ENCODE peak calls at places on chromosomes 5 and 9, in six cellular contexts. S, A, M, F, N and G are unnamed samples.

GRCh38 chr5:172506921-172507320 is 52.6 kb upstream of the SH3PXD2B start:
- DNase-seq in N (no peak), M (no peak), S (no peak), A (no peak), F (no peak), G (no peak)

GRCh38 chr9:136326061-136326776 is 1.1 kb upstream of the GPSM1 start:
- DNase-seq in M (no peak), A (no peak), F (no peak), N (peak), S (peak), G (peak)

GRCh38 chr9:72864327-72864726 is 88.5 kb downstream of the ALDH1A1 start:
- DNase-seq in S (no peak), M (no peak), A (no peak), F (no peak), N (no peak), G (peak)

GRCh38 chr5:123705741-123706140 is 193.8 kb downstream of the CSNK1G3 start:
- DNase-seq in F (no peak), M (no peak), N (peak), S (no peak), A (no peak), G (no peak)

GRCh38 chr5:157989296-157989695 is 130.4 kb upstream of the CLINT1 start:
- DNase-seq in A (no peak), M (no peak), F (no peak), S (no peak), N (no peak), G (no peak)

GRCh38 chr5:36637516-36637915 is 31.1 kb downstream of the SLC1A3 start:
- DNase-seq in N (no peak), F (no peak), S (no peak), A (no peak), M (no peak), G (no peak)

GRCh38 chr9:130111805-130112204 is 58.1 kb downstream of the GPR107 start:
- DNase-seq in M (no peak), S (no peak), F (no peak), A (no peak), N (no peak), G (peak)

GRCh38 chr5:74123928-74124327 is 497.9 kb downstream of the ARHGEF28 start:
- DNase-seq in S (no peak), A (no peak), F (no peak), N (no peak), M (no peak), G (no peak)

GRCh38 chr9:134209731-134210311 is 45.5 kb upstream of the RNU6ATAC start:
- DNase-seq in N (no peak), A (no peak), M (no peak), F (no peak), S (no peak), G (no peak)

GRCh38 chr5:107539163-107539445 is 131.6 kb downstream of the EFNA5 start:
- DNase-seq in S (no peak), N (no peak), F (no peak), A (no peak), M (no peak), G (no peak)

GRCh38 chr9:6944093-6944551 is 186.3 kb downstream of the KDM4C start:
- DNase-seq in S (no peak), N (peak), M (no peak), F (no peak), A (no peak), G (no peak)

GRCh38 chr5:139404484-139404840 is 573 bp upstream of the SPATA24 start:
- DNase-seq in F (no peak), A (no peak), S (no peak), N (no peak), M (peak), G (no peak)

GRCh38 chr9:83182071-83182470 is 119.1 kb upstream of the RASEF start:
- DNase-seq in A (no peak), N (no peak), F (no peak), S (no peak), M (no peak), G (no peak)

GRCh38 chr5:11182441-11183080 is 421.5 kb upstream of the DAP start:
- DNase-seq in S (peak), N (peak), A (no peak), M (no peak), F (peak), G (peak)
- TF ChIP-seq CTCF in S (peak), N (peak), A (no peak), M (peak), F (peak), G (peak)

GRCh38 chr9:85359161-85359560 is 382.6 kb downstream of the AGTPBP1 start:
- DNase-seq in F (no peak), S (no peak), A (no peak), N (no peak), M (no peak), G (no peak)
- TF ChIP-seq CTCF in F (no peak), S (no peak), A (no peak), N (no peak), M (no peak), G (no peak)

GRCh38 chr5:136106351-136106750 is 26.3 kb upstream of the SMAD5 start:
- DNase-seq in M (no peak), A (no peak), S (no peak), N (no peak), F (no peak), G (no peak)

GRCh38 chr5:136109453-136109852 is 23.2 kb upstream of the SMAD5 start:
- DNase-seq in S (no peak), F (no peak), N (no peak), A (no peak), M (no peak), G (no peak)

GRCh38 chr5:136104311-136104975 is 28.2 kb upstream of the SMAD5 start:
- DNase-seq in A (no peak), M (no peak), N (no peak), F (no peak), S (no peak), G (no peak)

GRCh38 chr5:136103118-136103517 is 29.5 kb upstream of the SMAD5 start:
- DNase-seq in F (no peak), N (no peak), A (no peak), S (no peak), M (no peak), G (no peak)

DNA sequence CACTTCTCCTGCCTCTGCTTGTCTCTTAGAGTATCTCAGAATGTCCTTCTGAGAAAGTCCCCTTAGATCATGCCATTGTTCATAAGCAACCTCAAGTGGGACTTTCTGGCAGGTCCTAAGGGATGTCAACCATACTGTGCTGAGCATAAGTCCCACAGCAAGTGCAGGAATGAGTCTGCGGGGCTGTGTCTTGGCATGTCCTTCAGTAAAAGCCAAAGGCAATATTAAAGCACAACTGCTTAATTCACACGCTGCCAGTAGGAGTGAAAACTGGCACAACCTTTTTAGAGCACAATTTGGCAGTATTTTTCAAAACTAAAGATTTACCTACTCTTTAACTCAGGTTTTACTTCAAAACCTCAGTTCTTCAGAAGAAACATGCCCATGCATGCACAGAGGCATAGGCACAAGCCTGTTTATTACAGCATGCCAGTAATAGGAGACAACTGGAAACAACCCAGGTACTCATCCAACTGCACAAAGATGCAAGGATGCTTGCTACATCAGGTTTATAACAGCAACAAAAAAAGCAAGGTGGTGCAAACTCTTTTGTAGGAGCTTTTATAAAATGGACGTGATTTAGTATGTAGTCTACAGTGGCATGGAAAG is 24.4 kb upstream of the SMAD5 start:
- DNase-seq in A (no peak), F (no peak), S (no peak), N (no peak), M (no peak), G (no peak)
- TF ChIP-seq CTCF in A (no peak), F (no peak), S (no peak), N (no peak), M (no peak), G (no peak)

GRCh38 chr9:4741365-4742031 is 496 bp upstream of the AK3 start:
- DNase-seq in M (no peak), S (peak), A (no peak), N (peak), F (peak), G (no peak)
- TF ChIP-seq CTCF in M (no peak), S (no peak), A (no peak), N (no peak), F (no peak), G (no peak)

GRCh38 chr5:54517174-54517511 is 416 bp upstream of the SNX18 start:
- DNase-seq in N (no peak), M (no peak), F (no peak), S (no peak), A (no peak), G (no peak)

GRCh38 chr5:54514841-54515432 is 2.6 kb upstream of the SNX18 start:
- DNase-seq in S (no peak), A (no peak), F (no peak), M (no peak), N (peak), G (no peak)

GRCh38 chr5:54515634-54516033 is 1.9 kb upstream of the SNX18 start:
- DNase-seq in S (no peak), A (no peak), M (no peak), N (no peak), F (no peak), G (no peak)

GRCh38 chr5:54516051-54516645 is 1.4 kb upstream of the SNX18 start:
- DNase-seq in N (peak), A (no peak), M (no peak), S (no peak), F (no peak), G (no peak)

DNA sequence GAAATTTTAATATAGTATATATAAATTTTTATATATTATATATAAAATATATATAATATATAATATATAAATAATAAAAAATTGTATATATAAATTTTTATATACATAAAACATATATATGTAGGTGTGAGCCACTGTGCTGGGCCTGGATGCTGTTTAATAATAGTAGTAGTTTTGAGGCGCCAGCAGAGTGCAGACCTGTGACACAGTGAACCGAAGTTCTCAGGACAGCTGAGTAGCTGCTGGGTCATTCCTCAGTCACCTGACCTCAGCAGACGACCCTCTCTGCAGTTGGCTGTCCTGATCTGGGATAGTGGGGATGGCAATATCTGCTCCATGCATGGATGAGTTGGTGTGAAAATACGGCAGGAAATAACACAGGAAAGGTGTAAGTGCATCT is 3.3 kb upstream of the SNX18 start:
- DNase-seq in F (no peak), A (no peak), S (no peak), M (peak), N (no peak), G (peak)
- TF ChIP-seq CTCF in F (no peak), A (no peak), S (no peak), M (no peak), N (no peak), G (no peak)